ENCODE peak calls at places on chromosomes 6 and 20, in seven cellular contexts. One of them, this sample, is unnamed.

GRCh38 chr6:79941489-79942151 is 5.7 kb downstream of the ELOVL4 start:
- DNase-seq in aorta: no peak
- DNase-seq in left ventricle myocardium inferior: no peak
- DNase-seq in CD8-positive, alpha-beta T cell: no peak
- DNase-seq in ovary: no peak
- DNase-seq in psoas muscle: no peak
- DNase-seq in esophagus muscularis mucosa: no peak
- DNase-seq in this sample: no peak

GRCh38 chr6:145836767-145837166 is 22.2 kb upstream of the FBXO30 start:
- DNase-seq in aorta: no peak
- DNase-seq in left ventricle myocardium inferior: no peak
- DNase-seq in CD8-positive, alpha-beta T cell: no peak
- DNase-seq in ovary: no peak
- DNase-seq in psoas muscle: no peak
- DNase-seq in esophagus muscularis mucosa: no peak
- DNase-seq in this sample: no peak

GRCh38 chr6:132648356-132648755 is 10.6 kb downstream of the TAAR1 start:
- DNase-seq in aorta: no peak
- DNase-seq in left ventricle myocardium inferior: no peak
- DNase-seq in CD8-positive, alpha-beta T cell: no peak
- DNase-seq in ovary: no peak
- DNase-seq in psoas muscle: no peak
- DNase-seq in esophagus muscularis mucosa: no peak
- DNase-seq in this sample: peak; percentile 77

GRCh38 chr20:17657898-17658647 is 24.0 kb downstream of the RRBP1 start:
- DNase-seq in aorta: peak; percentile 63
- DNase-seq in left ventricle myocardium inferior: no peak
- DNase-seq in CD8-positive, alpha-beta T cell: no peak
- DNase-seq in ovary: no peak
- DNase-seq in psoas muscle: no peak
- DNase-seq in esophagus muscularis mucosa: no peak
- DNase-seq in this sample: no peak

GRCh38 chr6:168385858-168386735 is 54.9 kb upstream of the SMOC2 start:
- DNase-seq in aorta: no peak
- DNase-seq in left ventricle myocardium inferior: no peak
- DNase-seq in CD8-positive, alpha-beta T cell: no peak
- DNase-seq in ovary: no peak
- DNase-seq in psoas muscle: no peak
- DNase-seq in esophagus muscularis mucosa: no peak
- DNase-seq in this sample: no peak

GRCh38 chr6:113476937-113477839 is 380.0 kb upstream of the MARCKS start:
- DNase-seq in aorta: no peak
- DNase-seq in left ventricle myocardium inferior: no peak
- DNase-seq in CD8-positive, alpha-beta T cell: no peak
- DNase-seq in ovary: no peak
- DNase-seq in psoas muscle: no peak
- DNase-seq in esophagus muscularis mucosa: no peak
- DNase-seq in this sample: peak; percentile 26

GRCh38 chr6:63783096-63783495 is 147.5 kb downstream of the PHF3 start:
- DNase-seq in aorta: no peak
- DNase-seq in left ventricle myocardium inferior: no peak
- DNase-seq in CD8-positive, alpha-beta T cell: no peak
- DNase-seq in ovary: no peak
- DNase-seq in psoas muscle: no peak
- DNase-seq in esophagus muscularis mucosa: no peak
- DNase-seq in this sample: no peak

GRCh38 chr6:144285548-144285797 is 338 bp downstream of the UTRN start:
- DNase-seq in aorta: no peak
- DNase-seq in left ventricle myocardium inferior: no peak
- DNase-seq in CD8-positive, alpha-beta T cell: no peak
- DNase-seq in ovary: no peak
- DNase-seq in psoas muscle: no peak
- DNase-seq in esophagus muscularis mucosa: no peak
- DNase-seq in this sample: no peak

GRCh38 chr6:157282279-157282678 is 41.0 kb downstream of the TMEM242 start:
- DNase-seq in aorta: no peak
- DNase-seq in left ventricle myocardium inferior: no peak
- DNase-seq in CD8-positive, alpha-beta T cell: no peak
- DNase-seq in ovary: no peak
- DNase-seq in psoas muscle: no peak
- DNase-seq in esophagus muscularis mucosa: no peak
- DNase-seq in this sample: no peak

GRCh38 chr6:130560231-130560630 is 194.4 kb downstream of the TMEM200A start:
- DNase-seq in aorta: no peak
- DNase-seq in left ventricle myocardium inferior: no peak
- DNase-seq in CD8-positive, alpha-beta T cell: no peak
- DNase-seq in ovary: no peak
- DNase-seq in psoas muscle: no peak
- DNase-seq in esophagus muscularis mucosa: no peak
- DNase-seq in this sample: no peak

GRCh38 chr6:165486183-165487137 is 176.6 kb downstream of the PDE10A start:
- DNase-seq in aorta: no peak
- DNase-seq in left ventricle myocardium inferior: no peak
- DNase-seq in CD8-positive, alpha-beta T cell: no peak
- DNase-seq in ovary: no peak
- DNase-seq in psoas muscle: no peak
- DNase-seq in esophagus muscularis mucosa: no peak
- DNase-seq in this sample: no peak
- H3K27ac ChIP-seq in aorta: no peak overlapping the region
- H3K27ac ChIP-seq in left ventricle myocardium inferior: no peak overlapping the region
- H3K27ac ChIP-seq in CD8-positive, alpha-beta T cell: no peak overlapping the region
- H3K27ac ChIP-seq in ovary: no peak overlapping the region
- H3K27ac ChIP-seq in psoas muscle: no peak overlapping the region
- H3K27ac ChIP-seq in esophagus muscularis mucosa: no peak overlapping the region
- H3K27ac ChIP-seq in this sample: no peak overlapping the region

DNA sequence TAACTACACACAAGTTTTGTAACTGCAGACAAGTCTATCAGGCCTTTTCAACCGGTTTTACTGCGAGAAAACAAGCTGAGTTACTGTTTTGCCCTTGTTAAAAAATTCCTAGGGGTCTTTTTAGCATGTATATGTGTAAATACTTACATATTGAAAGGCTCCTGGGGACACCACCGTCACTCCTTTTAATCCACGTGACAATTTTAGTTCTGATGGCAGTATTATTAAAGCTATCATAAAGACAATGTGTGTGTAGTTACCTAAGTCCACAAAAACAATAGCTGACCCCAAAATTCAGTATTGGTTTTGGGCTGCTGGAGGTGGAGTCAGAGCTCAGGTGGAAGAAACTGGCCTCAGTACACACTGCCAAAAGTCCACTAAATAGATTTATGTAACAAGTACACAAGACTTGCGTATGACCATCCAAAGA is 41.3 kb upstream of the HFE start:
- DNase-seq in aorta: no peak
- DNase-seq in left ventricle myocardium inferior: no peak
- DNase-seq in CD8-positive, alpha-beta T cell: no peak
- DNase-seq in ovary: no peak
- DNase-seq in psoas muscle: no peak
- DNase-seq in esophagus muscularis mucosa: no peak
- DNase-seq in this sample: peak; percentile 37
- H3K27ac ChIP-seq in aorta: no peak overlapping the region
- H3K27ac ChIP-seq in left ventricle myocardium inferior: no peak overlapping the region
- H3K27ac ChIP-seq in CD8-positive, alpha-beta T cell: peak overlapping the region; percentile 73
- H3K27ac ChIP-seq in ovary: no peak overlapping the region
- H3K27ac ChIP-seq in psoas muscle: no peak overlapping the region
- H3K27ac ChIP-seq in esophagus muscularis mucosa: no peak overlapping the region
- H3K27ac ChIP-seq in this sample: peak overlapping the region; percentile 65

DNA sequence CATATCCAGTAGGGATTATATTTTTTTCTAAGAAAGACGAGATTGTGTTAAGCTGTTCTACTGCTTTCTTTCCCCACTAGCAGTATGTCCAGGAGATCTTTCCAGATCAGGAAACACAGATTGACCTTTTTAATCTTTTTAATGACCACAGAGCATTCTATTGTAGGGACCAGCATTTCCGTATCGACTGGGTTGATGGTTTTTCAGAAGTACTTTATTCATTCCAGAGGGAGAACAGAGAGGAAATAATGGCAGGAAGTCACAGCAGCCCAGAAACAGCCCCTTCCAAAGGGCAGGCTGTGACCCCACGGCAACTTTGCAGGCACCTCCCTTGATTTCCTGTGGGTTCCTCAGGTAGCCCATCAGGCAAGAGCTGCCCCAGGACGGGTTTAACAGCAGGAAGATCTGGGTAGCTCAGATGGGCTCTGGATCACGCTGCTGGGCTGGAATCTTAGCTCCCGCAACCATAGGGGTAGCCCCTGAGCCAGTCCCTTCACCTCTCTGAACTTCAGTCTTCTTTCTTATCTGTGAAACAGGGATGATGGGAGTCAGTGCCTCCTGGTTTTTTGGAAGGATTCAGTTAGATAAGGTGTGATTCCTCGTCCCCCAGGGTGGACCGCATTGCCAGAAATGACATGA is 23.8 kb upstream of the CHMP4B start:
- DNase-seq in aorta: no peak
- DNase-seq in left ventricle myocardium inferior: no peak
- DNase-seq in CD8-positive, alpha-beta T cell: no peak
- DNase-seq in ovary: no peak
- DNase-seq in psoas muscle: peak; percentile 36
- DNase-seq in esophagus muscularis mucosa: no peak
- DNase-seq in this sample: no peak
- H3K27ac ChIP-seq in aorta: no peak overlapping the region
- H3K27ac ChIP-seq in left ventricle myocardium inferior: peak overlapping the region; percentile 63
- H3K27ac ChIP-seq in CD8-positive, alpha-beta T cell: no peak overlapping the region
- H3K27ac ChIP-seq in ovary: no peak overlapping the region
- H3K27ac ChIP-seq in psoas muscle: no peak overlapping the region
- H3K27ac ChIP-seq in esophagus muscularis mucosa: no peak overlapping the region
- H3K27ac ChIP-seq in this sample: no peak overlapping the region

GRCh38 chr20:6037082-6037481 is 16.8 kb downstream of the LRRN4 start:
- DNase-seq in aorta: no peak
- DNase-seq in left ventricle myocardium inferior: no peak
- DNase-seq in CD8-positive, alpha-beta T cell: no peak
- DNase-seq in ovary: no peak
- DNase-seq in psoas muscle: no peak
- DNase-seq in esophagus muscularis mucosa: no peak
- DNase-seq in this sample: no peak

GRCh38 chr20:6036213-6036612 is 17.6 kb downstream of the LRRN4 start:
- DNase-seq in aorta: no peak
- DNase-seq in left ventricle myocardium inferior: no peak
- DNase-seq in CD8-positive, alpha-beta T cell: no peak
- DNase-seq in ovary: no peak
- DNase-seq in psoas muscle: no peak
- DNase-seq in esophagus muscularis mucosa: no peak
- DNase-seq in this sample: no peak

GRCh38 chr20:6040540-6040939 is 13.3 kb downstream of the LRRN4 start:
- DNase-seq in aorta: no peak
- DNase-seq in left ventricle myocardium inferior: no peak
- DNase-seq in CD8-positive, alpha-beta T cell: no peak
- DNase-seq in ovary: no peak
- DNase-seq in psoas muscle: no peak
- DNase-seq in esophagus muscularis mucosa: no peak
- DNase-seq in this sample: no peak

GRCh38 chr20:6039766-6040165 is 14.1 kb downstream of the LRRN4 start:
- DNase-seq in aorta: no peak
- DNase-seq in left ventricle myocardium inferior: no peak
- DNase-seq in CD8-positive, alpha-beta T cell: no peak
- DNase-seq in ovary: no peak
- DNase-seq in psoas muscle: no peak
- DNase-seq in esophagus muscularis mucosa: no peak
- DNase-seq in this sample: no peak

DNA sequence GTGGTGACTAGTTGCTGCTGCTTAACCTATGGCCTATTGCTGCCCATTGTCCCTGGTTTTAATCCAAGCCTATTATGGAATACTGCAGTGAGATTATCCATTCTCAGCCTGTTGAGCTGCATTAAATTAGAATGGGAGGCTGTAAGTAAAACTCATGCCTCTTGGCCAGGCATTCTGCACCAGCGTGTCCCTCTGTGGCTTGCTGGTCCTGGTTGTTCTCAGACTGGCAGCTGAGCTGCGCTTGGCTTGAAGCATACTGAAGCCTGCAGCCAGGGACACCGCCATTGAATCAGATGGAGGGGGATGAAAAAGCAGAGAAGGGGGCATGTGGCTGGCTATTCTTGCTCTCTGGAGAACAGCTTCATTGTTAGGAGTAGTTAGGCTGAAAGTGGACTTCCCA is 15.6 kb downstream of the LRRN4 start:
- DNase-seq in aorta: no peak
- DNase-seq in left ventricle myocardium inferior: peak; percentile 40
- DNase-seq in CD8-positive, alpha-beta T cell: no peak
- DNase-seq in ovary: no peak
- DNase-seq in psoas muscle: no peak
- DNase-seq in esophagus muscularis mucosa: no peak
- DNase-seq in this sample: no peak
- H3K27ac ChIP-seq in aorta: no peak overlapping the region
- H3K27ac ChIP-seq in left ventricle myocardium inferior: peak overlapping the region; percentile 83
- H3K27ac ChIP-seq in CD8-positive, alpha-beta T cell: no peak overlapping the region
- H3K27ac ChIP-seq in ovary: no peak overlapping the region
- H3K27ac ChIP-seq in psoas muscle: no peak overlapping the region
- H3K27ac ChIP-seq in esophagus muscularis mucosa: no peak overlapping the region
- H3K27ac ChIP-seq in this sample: no peak overlapping the region

DNA sequence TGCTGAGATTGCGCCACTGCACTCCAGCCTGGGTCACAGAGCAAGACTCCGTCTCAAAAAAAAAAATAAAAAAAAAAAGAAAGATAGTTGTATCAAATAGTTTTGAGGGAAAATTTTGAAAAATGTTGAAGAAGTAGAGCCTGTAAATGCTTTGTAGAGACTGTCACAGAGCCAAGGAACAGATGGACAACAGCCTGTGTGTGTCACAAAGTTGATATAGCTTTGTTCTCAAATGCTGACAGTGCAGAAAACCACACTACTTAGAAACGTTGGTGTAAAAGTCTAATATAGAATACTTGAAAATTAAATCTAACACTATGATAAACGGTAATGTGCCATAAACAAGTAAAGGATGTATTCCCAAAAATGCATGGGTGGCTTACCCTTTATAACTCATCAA is 25.4 kb downstream of the PTK7 start:
- DNase-seq in aorta: no peak
- DNase-seq in left ventricle myocardium inferior: no peak
- DNase-seq in CD8-positive, alpha-beta T cell: no peak
- DNase-seq in ovary: no peak
- DNase-seq in psoas muscle: no peak
- DNase-seq in esophagus muscularis mucosa: no peak
- DNase-seq in this sample: no peak
- H3K27ac ChIP-seq in aorta: no peak overlapping the region
- H3K27ac ChIP-seq in left ventricle myocardium inferior: no peak overlapping the region
- H3K27ac ChIP-seq in CD8-positive, alpha-beta T cell: no peak overlapping the region
- H3K27ac ChIP-seq in ovary: no peak overlapping the region
- H3K27ac ChIP-seq in psoas muscle: no peak overlapping the region
- H3K27ac ChIP-seq in esophagus muscularis mucosa: no peak overlapping the region
- H3K27ac ChIP-seq in this sample: no peak overlapping the region